ENCODE peak calls at places on chromosome 4, in eight cellular contexts. W, Q, M, E, P, D, G and O are unnamed samples.

GRCh38 chr4:89598602-89599001 is 238.4 kb downstream of the SNCA start:
- DNase-seq in W (no peak), Q (peak), M (no peak), E (no peak), P (no peak), D (peak), G (no peak), O (no peak)

GRCh38 chr4:9904976-9905587 is 116.2 kb downstream of the SLC2A9 start:
- DNase-seq in W (no peak), Q (no peak), M (no peak), E (no peak), P (no peak), D (no peak), G (no peak), O (no peak)

GRCh38 chr4:57040510-57040909 is 61.8 kb downstream of the POLR2B start:
- DNase-seq in W (no peak), Q (no peak), M (no peak), E (no peak), P (no peak), D (no peak), G (no peak), O (no peak)

GRCh38 chr4:22897520-22898108 is 204.9 kb downstream of the GBA3 start:
- DNase-seq in W (no peak), Q (peak), M (no peak), E (no peak), P (no peak), D (peak), G (no peak), O (no peak)

GRCh38 chr4:25955705-25956104 is 41.7 kb downstream of the SMIM20 start:
- DNase-seq in W (no peak), Q (no peak), M (no peak), E (no peak), P (no peak), D (no peak), G (no peak), O (no peak)

GRCh38 chr4:53895137-53895536 is 169.3 kb downstream of the CHIC2 start:
- DNase-seq in W (no peak), Q (no peak), M (no peak), E (no peak), P (no peak), D (no peak), G (no peak), O (no peak)

GRCh38 chr4:137651128-137651527 is 118.8 kb upstream of the PCDH18 start:
- DNase-seq in W (no peak), Q (peak), M (no peak), E (peak), P (no peak), D (no peak), G (no peak), O (no peak)

GRCh38 chr4:22485751-22486150 is 30.1 kb downstream of the ADGRA3 start:
- DNase-seq in W (peak), Q (peak), M (no peak), E (no peak), P (no peak), D (peak), G (no peak), O (no peak)

GRCh38 chr4:11497972-11498371 is 69.3 kb upstream of the HS3ST1 start:
- DNase-seq in W (no peak), Q (peak), M (no peak), E (peak), P (no peak), D (no peak), G (no peak), O (no peak)

GRCh38 chr4:21512351-21512750 is 436.2 kb downstream of the KCNIP4 start:
- DNase-seq in W (peak), Q (peak), M (no peak), E (no peak), P (no peak), D (peak), G (no peak), O (no peak)

GRCh38 chr4:19776021-19776459 is 475.7 kb upstream of the SLIT2 start:
- DNase-seq in W (no peak), Q (peak), M (no peak), E (peak), P (no peak), D (no peak), G (no peak), O (no peak)

GRCh38 chr4:94410678-94411206 is 41.0 kb upstream of the PDLIM5 start:
- DNase-seq in W (no peak), Q (peak), M (no peak), E (peak), P (no peak), D (no peak), G (peak), O (no peak)

GRCh38 chr4:112348488-112349158 is 51.5 kb downstream of the ALPK1 start:
- DNase-seq in W (peak), Q (peak), M (no peak), E (peak), P (no peak), D (peak), G (peak), O (no peak)

GRCh38 chr4:38723726-38724506 is 58.9 kb downstream of the TLR10 start:
- DNase-seq in W (no peak), Q (no peak), M (no peak), E (no peak), P (no peak), D (no peak), G (no peak), O (peak)

GRCh38 chr4:180805101-180805500 is 1438.1 kb upstream of the TENM3 start:
- DNase-seq in W (no peak), Q (no peak), M (no peak), E (no peak), P (no peak), D (no peak), G (no peak), O (no peak)

GRCh38 chr4:153142700-153143438 is 61.4 kb upstream of the TRIM2 start:
- DNase-seq in W (peak), Q (peak), M (no peak), E (no peak), P (no peak), D (peak), G (peak), O (peak)